ENCODE peak calls at places on chromosomes 12 and 14, in eight cellular contexts. D is stromal cell of bone marrow; O is progenitor cell of endocrine pancreas; T is hypothalamus; H is memory B cell; P is GM03348; I is effector memory CD4-positive, alpha-beta T cell; Q is ecto neural progenitor cell. S is an unnamed sample.

GRCh38 chr12:5954661-5955060 is 9.6 kb upstream of the ANO2 start:
- DNase-seq in I (no peak), O (no peak), D (no peak), H (no peak), P (no peak), T (no peak), Q (no peak), S (no peak)

GRCh38 chr12:47903927-47904646 is 707 bp downstream of the VDR start:
- DNase-seq in T (no peak), H (no peak), O (no peak), Q (no peak), P (peak), D (peak), I (peak), S (no peak)

GRCh38 chr14:100890044-100890443 is 13.5 kb downstream of the RTL1 start:
- DNase-seq in Q (no peak), I (no peak), H (no peak), P (no peak), T (no peak), O (no peak), D (no peak), S (no peak)

GRCh38 chr14:50023671-50024490 is 92.5 kb downstream of the VCPKMT start:
- DNase-seq in Q (no peak), T (no peak), I (no peak), D (peak), O (no peak), P (peak), H (no peak), S (no peak)

GRCh38 chr12:27434673-27435565 is 11.6 kb upstream of the SMCO2 start:
- DNase-seq in H (no peak), O (no peak), I (no peak), Q (no peak), D (no peak), T (peak), P (peak), S (peak)

GRCh38 chr12:8887285-8887715 is 27.0 kb upstream of the PHC1 start:
- DNase-seq in D (no peak), T (no peak), O (no peak), P (no peak), I (no peak), Q (no peak), H (no peak), S (no peak)

GRCh38 chr12:54569072-54569471 is 19.4 kb downstream of the PPP1R1A start:
- DNase-seq in I (no peak), P (no peak), T (no peak), Q (no peak), H (no peak), D (no peak), O (no peak), S (no peak)

GRCh38 chr14:81509321-81509720 is 24.3 kb downstream of the SEL1L start:
- DNase-seq in H (no peak), P (no peak), Q (no peak), I (no peak), T (no peak), D (no peak), O (no peak), S (no peak)

GRCh38 chr14:49946320-49947141 is 53.6 kb downstream of the ARF6 start:
- DNase-seq in I (no peak), H (no peak), T (no peak), D (no peak), P (peak), O (no peak), Q (no peak), S (peak)

GRCh38 chr12:127083028-127083949 is 1183.7 kb upstream of the TMEM132C start:
- DNase-seq in I (no peak), Q (no peak), D (peak), T (no peak), H (no peak), P (peak), O (no peak), S (peak)

GRCh38 chr12:55060470-55060869 is 40.7 kb downstream of the NEUROD4 start:
- DNase-seq in H (no peak), O (no peak), P (no peak), D (no peak), T (no peak), Q (no peak), I (no peak), S (no peak)

GRCh38 chr12:112843272-112843671 is 51.7 kb downstream of the RPH3A start:
- DNase-seq in P (no peak), T (no peak), H (no peak), Q (no peak), O (no peak), I (no peak), D (no peak), S (peak)

GRCh38 chr12:50400104-50400637 is 514 bp upstream of the LARP4 start:
- DNase-seq in Q (no peak), T (no peak), I (no peak), H (no peak), D (no peak), P (no peak), O (no peak), S (peak)

GRCh38 chr12:89464974-89465592 is 59.5 kb downstream of the GALNT4 start:
- DNase-seq in Q (no peak), D (no peak), H (no peak), P (no peak), I (no peak), T (no peak), O (no peak), S (no peak)

GRCh38 chr12:83573676-83574075 is 887.0 kb downstream of the TMTC2 start:
- DNase-seq in H (no peak), D (peak), P (peak), Q (no peak), I (no peak), O (no peak), T (no peak), S (no peak)

GRCh38 chr12:25581067-25581466 is 28.0 kb upstream of the LMNTD1 start:
- DNase-seq in I (no peak), O (no peak), T (no peak), Q (no peak), D (no peak), P (no peak), H (no peak), S (no peak)

GRCh38 chr14:32693114-32693513 is 245.6 kb upstream of the NPAS3 start:
- DNase-seq in I (no peak), T (no peak), P (no peak), D (no peak), H (no peak), Q (no peak), O (no peak), S (no peak)

GRCh38 chr14:94027566-94028449 is 1.7 kb downstream of the OTUB2 start:
- DNase-seq in I (no peak), P (no peak), Q (no peak), D (no peak), H (no peak), O (no peak), T (no peak), S (no peak)

GRCh38 chr12:104709692-104710435 is 248.2 kb downstream of the SLC41A2 start:
- DNase-seq in D (no peak), Q (no peak), O (no peak), P (no peak), H (no peak), T (no peak), I (no peak), S (no peak)

GRCh38 chr12:26789731-26790644 is 43.0 kb downstream of the ITPR2 start:
- DNase-seq in Q (no peak), O (no peak), D (no peak), I (no peak), P (peak), H (no peak), T (no peak), S (no peak)

GRCh38 chr14:95156765-95157194 is 549 bp downstream of the DICER1 start:
- DNase-seq in H (peak), D (no peak), T (no peak), I (peak), Q (peak), P (peak), O (peak), S (no peak)

GRCh38 chr12:4118017-4118510 is 155.5 kb upstream of the CCND2 start:
- DNase-seq in T (no peak), I (no peak), D (peak), P (no peak), O (no peak), Q (no peak), H (no peak), S (no peak)

GRCh38 chr12:71702590-71702989 is 16.7 kb downstream of the TMEM19 start:
- DNase-seq in Q (no peak), P (no peak), H (no peak), I (no peak), O (no peak), D (peak), T (no peak), S (no peak)

GRCh38 chr12:108394196-108394595 is 55.1 kb upstream of the CMKLR1 start:
- DNase-seq in Q (no peak), H (no peak), T (no peak), D (peak), O (no peak), P (peak), I (no peak), S (no peak)

S was measured in NCI-H1105 treated with DMSO at 0.1 percent for 48 hours.